ENCODE peak calls at places on chromosomes 13 and 19, in ten cellular contexts. O, X, J, Z, W, F, A, Y, M and K are unnamed samples.

GRCh38 chr19:6725513-6726231 is 5.2 kb upstream of the C3 start:
- DNase-seq in O (no peak), X (no peak), J (no peak), Z (no peak), W (no peak), F (no peak), A (no peak), Y (no peak), M (no peak), K (no peak)

GRCh38 chr19:35995655-35995993 is 636 bp downstream of the SDHAF1 start:
- DNase-seq in O (peak; percentile 83), X (peak; percentile 49), J (no peak), Z (no peak), W (peak; percentile 72), F (peak; percentile 80), A (no peak), Y (peak; percentile 46), M (peak; percentile 21), K (peak; percentile 51)

GRCh38 chr19:10010247-10010691 is at the start of gene COL5A3:
- DNase-seq in O (no peak), X (no peak), J (no peak), Z (no peak), W (peak; percentile 84), F (peak; percentile 69), A (no peak), Y (peak; percentile 32), M (no peak), K (no peak)

GRCh38 chr19:32567486-32567885 is 13.5 kb upstream of the PDCD5 start:
- DNase-seq in O (no peak), X (no peak), J (no peak), Z (no peak), W (no peak), F (no peak), A (no peak), Y (no peak), M (no peak), K (no peak)

GRCh38 chr19:48290341-48290922 is 20.6 kb downstream of the ZNF114 start:
- DNase-seq in O (no peak), X (peak; percentile 53), J (peak; percentile 61), Z (peak; percentile 51), W (peak; percentile 70), F (peak; percentile 80), A (no peak), Y (peak; percentile 80), M (peak; percentile 42), K (peak; percentile 33)

GRCh38 chr13:59477011-59477410 is 686.7 kb downstream of the DIAPH3 start:
- DNase-seq in O (peak; percentile 60), X (no peak), J (no peak), Z (no peak), W (peak; percentile 9), F (no peak), A (peak; percentile 6), Y (no peak), M (peak; percentile 41), K (peak; percentile 10)

GRCh38 chr19:5308471-5309437 is 31.9 kb downstream of the PTPRS start:
- DNase-seq in O (no peak), X (no peak), J (peak; percentile 88), Z (no peak), W (peak; percentile 68), F (no peak), A (peak; percentile 79), Y (no peak), M (peak; percentile 69), K (no peak)

GRCh38 chr19:58568731-58569130 is 4.4 kb downstream of the MZF1 start:
- DNase-seq in O (no peak), X (no peak), J (no peak), Z (no peak), W (no peak), F (no peak), A (no peak), Y (no peak), M (no peak), K (no peak)

GRCh38 chr13:23610966-23611486 is 40.8 kb downstream of the TNFRSF19 start:
- DNase-seq in O (peak; percentile 15), X (no peak), J (peak; percentile 58), Z (no peak), W (peak; percentile 20), F (no peak), A (no peak), Y (no peak), M (peak; percentile 37), K (no peak)

GRCh38 chr13:45331123-45331619 is 9.8 kb downstream of the TPT1 start:
- DNase-seq in O (peak; percentile 53), X (no peak), J (no peak), Z (no peak), W (no peak), F (no peak), A (no peak), Y (no peak), M (no peak), K (peak; percentile 24)
- H3K27ac ChIP-seq in O (no peak overlapping the region), X (peak overlapping the region; percentile 66), J (peak overlapping the region; percentile 1), Z (no peak overlapping the region), W (peak overlapping the region; percentile 73), F (no peak overlapping the region), A (peak overlapping the region; percentile 78), Y (peak overlapping the region; percentile 39), M (peak overlapping the region; percentile 66), K (no peak overlapping the region)

GRCh38 chr13:107203146-107203847 is 635.4 kb upstream of the ARGLU1 start:
- DNase-seq in O (peak; percentile 67), X (no peak), J (no peak), Z (peak; percentile 27), W (peak; percentile 23), F (peak; percentile 73), A (no peak), Y (peak; percentile 37), M (peak; percentile 82), K (peak; percentile 12)

GRCh38 chr13:107202371-107203023 is 634.6 kb upstream of the ARGLU1 start:
- DNase-seq in O (no peak), X (no peak), J (peak; percentile 51), Z (no peak), W (peak; percentile 76), F (no peak), A (no peak), Y (peak; percentile 79), M (peak; percentile 99), K (no peak)

GRCh38 chr13:107209811-107210210 is 641.9 kb upstream of the ARGLU1 start:
- DNase-seq in O (no peak), X (no peak), J (peak; percentile 39), Z (no peak), W (peak; percentile 64), F (no peak), A (no peak), Y (peak; percentile 67), M (peak; percentile 79), K (no peak)

GRCh38 chr13:107208889-107209288 is 641.0 kb upstream of the ARGLU1 start:
- DNase-seq in O (no peak), X (no peak), J (no peak), Z (no peak), W (no peak), F (no peak), A (no peak), Y (no peak), M (peak; percentile 55), K (no peak)

DNA sequence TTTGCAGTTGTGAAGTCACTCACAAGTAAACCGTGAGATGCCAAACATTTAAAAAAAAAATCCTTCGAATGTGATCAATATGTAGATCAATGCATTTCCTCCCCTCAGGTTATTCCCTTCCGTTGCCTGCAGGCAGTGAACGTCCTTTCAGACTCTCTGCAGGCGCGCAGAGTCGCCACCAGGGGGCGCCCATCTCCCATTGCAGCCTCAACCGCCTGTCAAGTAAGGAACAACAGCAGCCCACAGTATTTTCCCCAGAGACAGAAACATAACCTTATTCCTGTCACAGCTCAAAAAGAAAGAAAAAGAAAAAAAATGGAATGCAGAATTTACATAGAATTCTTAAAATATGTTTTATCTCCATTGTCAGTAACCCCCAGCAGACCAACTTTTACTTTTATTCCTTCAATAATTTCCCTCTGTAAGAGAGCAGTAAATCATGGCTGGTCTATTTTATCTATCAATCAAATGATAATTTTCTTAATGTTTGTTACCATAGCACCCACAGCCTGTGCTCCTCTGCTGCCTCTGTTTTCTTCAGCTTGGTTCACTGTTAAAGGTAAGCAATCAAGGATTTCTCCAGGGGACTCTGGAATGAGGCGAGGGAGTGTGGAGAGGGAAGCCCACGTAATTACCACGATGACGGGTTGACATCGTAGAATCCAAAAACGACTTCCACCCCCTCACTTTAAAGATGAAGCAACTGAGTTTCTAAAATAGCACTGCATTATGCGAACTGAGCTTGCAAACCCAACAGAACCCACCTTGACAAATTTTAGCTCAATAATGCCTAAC is 637.6 kb upstream of the ARGLU1 start:
- DNase-seq in O (peak; percentile 80), X (peak; percentile 39), J (peak; percentile 10), Z (peak; percentile 58), W (peak; percentile 73), F (peak; percentile 77), A (no peak), Y (peak; percentile 73), M (peak; percentile 71), K (peak; percentile 76)
- H2AFZ ChIP-seq in O (no peak overlapping the region), X (no peak overlapping the region), J (no peak overlapping the region), Z (no peak overlapping the region), W (no peak overlapping the region), F (no peak overlapping the region), A (no peak overlapping the region), Y (no peak overlapping the region), M (no peak overlapping the region), K (no peak overlapping the region)

GRCh38 chr13:50357586-50358118 is 342.4 kb downstream of the KCNRG start:
- DNase-seq in O (no peak), X (peak; percentile 96), J (peak; percentile 97), Z (no peak), W (peak; percentile 89), F (no peak), A (no peak), Y (peak; percentile 64), M (peak; percentile 27), K (peak; percentile 79)
- H3K27ac ChIP-seq in O (no peak overlapping the region), X (peak overlapping the region; percentile 79), J (peak overlapping the region; percentile 75), Z (no peak overlapping the region), W (peak overlapping the region; percentile 14), F (no peak overlapping the region), A (no peak overlapping the region), Y (no peak overlapping the region), M (no peak overlapping the region), K (no peak overlapping the region)

GRCh38 chr13:27622102-27622820 is 569 bp downstream of the POLR1D start:
- DNase-seq in O (no peak), X (no peak), J (peak; percentile 18), Z (no peak), W (peak; percentile 62), F (no peak), A (no peak), Y (peak; percentile 60), M (peak; percentile 52), K (no peak)

GRCh38 chr13:27620377-27621115 is at the start of gene LNX2:
- DNase-seq in O (peak; percentile 99), X (peak; percentile 85), J (peak; percentile 90), Z (peak; percentile 96), W (peak; percentile 99), F (peak; percentile 99), A (peak; percentile 90), Y (peak; percentile 98), M (peak; percentile 97), K (peak; percentile 97)

GRCh38 chr13:27619711-27620376 is 485 bp downstream of the LNX2 start:
- DNase-seq in O (peak; percentile 72), X (no peak), J (peak; percentile 11), Z (no peak), W (peak; percentile 76), F (no peak), A (no peak), Y (peak; percentile 46), M (peak; percentile 56), K (peak; percentile 81)

GRCh38 chr13:27621366-27622101 is at the start of gene POLR1D:
- DNase-seq in O (peak; percentile 94), X (peak; percentile 78), J (peak; percentile 39), Z (peak; percentile 67), W (peak; percentile 88), F (peak; percentile 90), A (peak; percentile 77), Y (peak; percentile 76), M (peak; percentile 71), K (peak; percentile 94)

DNA sequence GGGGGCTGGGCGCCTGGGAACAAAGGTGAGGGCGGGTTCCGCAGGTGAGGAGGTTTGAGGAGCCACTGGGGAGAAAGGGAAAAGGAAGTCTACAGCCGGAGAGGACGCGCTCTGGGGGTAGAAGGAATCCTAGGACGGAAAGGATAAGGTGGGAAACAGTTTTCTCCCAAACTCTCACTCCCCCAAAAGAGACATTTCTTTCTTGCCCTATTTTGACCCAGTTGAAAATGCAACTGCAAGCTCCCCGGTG is 651 bp upstream of the POLR1D start:
- DNase-seq in O (no peak), X (no peak), J (peak; percentile 44), Z (no peak), W (no peak), F (no peak), A (peak; percentile 40), Y (peak; percentile 76), M (peak; percentile 69), K (no peak)
- H2AFZ ChIP-seq in O (peak overlapping the region; percentile 22), X (peak overlapping the region; percentile 96), J (peak overlapping the region; percentile 96), Z (peak overlapping the region; percentile 97), W (peak overlapping the region; percentile 97), F (peak overlapping the region; percentile 94), A (no peak overlapping the region), Y (peak overlapping the region; percentile 30), M (peak overlapping the region; percentile 66), K (peak overlapping the region; percentile 75)